ENCODE peak calls at places on chromosome 11, in five cellular contexts. One of them, this sample, is unnamed.

GRCh38 chr11:67406969-67407699 is 3.3 kb downstream of the TBC1D10C start:
- DNase-seq in fibroblast of lung: no peak
- DNase-seq in tibial nerve: no peak
- DNase-seq in GM23338: no peak
- DNase-seq in foreskin fibroblast: no peak
- DNase-seq in this sample: no peak

GRCh38 chr11:18223937-18224387 is 12.6 kb downstream of the SAA4 start:
- DNase-seq in GM23338: no peak
- DNase-seq in tibial nerve: no peak
- DNase-seq in foreskin fibroblast: no peak
- DNase-seq in fibroblast of lung: no peak
- DNase-seq in this sample: no peak

GRCh38 chr11:28879869-28880268 is 771.7 kb downstream of the METTL15 start:
- DNase-seq in GM23338: no peak
- DNase-seq in tibial nerve: no peak
- DNase-seq in fibroblast of lung: no peak
- DNase-seq in foreskin fibroblast: no peak
- DNase-seq in this sample: no peak

GRCh38 chr11:111982019-111982464 is 43.2 kb upstream of the DLAT start:
- DNase-seq in fibroblast of lung: peak
- DNase-seq in GM23338: peak
- DNase-seq in foreskin fibroblast: no peak
- DNase-seq in tibial nerve: peak
- DNase-seq in this sample: peak

GRCh38 chr11:78127408-78127807 is 12.0 kb downstream of the ALG8 start:
- DNase-seq in fibroblast of lung: no peak
- DNase-seq in foreskin fibroblast: no peak
- DNase-seq in GM23338: no peak
- DNase-seq in tibial nerve: no peak
- DNase-seq in this sample: no peak

GRCh38 chr11:80365980-80366379 is 925.1 kb upstream of the TENM4 start:
- DNase-seq in fibroblast of lung: no peak
- DNase-seq in foreskin fibroblast: no peak
- DNase-seq in GM23338: no peak
- DNase-seq in tibial nerve: no peak
- DNase-seq in this sample: no peak

GRCh38 chr11:69560141-69560790 is 78.8 kb downstream of the LINC01488 start:
- DNase-seq in fibroblast of lung: peak
- DNase-seq in foreskin fibroblast: no peak
- DNase-seq in tibial nerve: no peak
- DNase-seq in GM23338: no peak
- DNase-seq in this sample: no peak

GRCh38 chr11:132099692-132100091 is 729.3 kb downstream of the NTM start:
- DNase-seq in tibial nerve: no peak
- DNase-seq in foreskin fibroblast: no peak
- DNase-seq in GM23338: peak
- DNase-seq in fibroblast of lung: no peak
- DNase-seq in this sample: no peak

GRCh38 chr11:19577391-19577831 is 135.2 kb upstream of the NAV2 start:
- DNase-seq in foreskin fibroblast: no peak
- DNase-seq in tibial nerve: no peak
- DNase-seq in GM23338: no peak
- DNase-seq in fibroblast of lung: peak
- DNase-seq in this sample: peak

GRCh38 chr11:7444582-7444981 is 40.7 kb upstream of the OLFML1 start:
- DNase-seq in tibial nerve: no peak
- DNase-seq in GM23338: no peak
- DNase-seq in foreskin fibroblast: no peak
- DNase-seq in fibroblast of lung: no peak
- DNase-seq in this sample: no peak

GRCh38 chr11:25859776-25860175 is 472.2 kb upstream of the ANO3 start:
- DNase-seq in foreskin fibroblast: no peak
- DNase-seq in GM23338: no peak
- DNase-seq in tibial nerve: no peak
- DNase-seq in fibroblast of lung: no peak
- DNase-seq in this sample: no peak

GRCh38 chr11:9264381-9265210 is 554 bp downstream of the DENND5A start:
- DNase-seq in GM23338: peak
- DNase-seq in fibroblast of lung: peak
- DNase-seq in tibial nerve: peak
- DNase-seq in foreskin fibroblast: peak
- DNase-seq in this sample: peak

GRCh38 chr11:39239553-39239952 is 2219.9 kb downstream of the LRRC4C start:
- DNase-seq in tibial nerve: no peak
- DNase-seq in foreskin fibroblast: no peak
- DNase-seq in GM23338: no peak
- DNase-seq in fibroblast of lung: no peak
- DNase-seq in this sample: no peak

GRCh38 chr11:75199412-75199955 is 41.1 kb upstream of the TPBGL start:
- DNase-seq in tibial nerve: no peak
- DNase-seq in GM23338: no peak
- DNase-seq in fibroblast of lung: no peak
- DNase-seq in foreskin fibroblast: no peak
- DNase-seq in this sample: no peak

GRCh38 chr11:18394928-18395734 is 768 bp downstream of the LDHA start:
- DNase-seq in tibial nerve: no peak
- DNase-seq in GM23338: peak
- DNase-seq in fibroblast of lung: peak
- DNase-seq in foreskin fibroblast: no peak
- DNase-seq in this sample: peak

GRCh38 chr11:133864756-133865155 is 19.4 kb upstream of the SPATA19 start:
- DNase-seq in foreskin fibroblast: no peak
- DNase-seq in GM23338: no peak
- DNase-seq in fibroblast of lung: no peak
- DNase-seq in tibial nerve: no peak
- DNase-seq in this sample: no peak

GRCh38 chr11:67630943-67631331 is 1.2 kb upstream of the NUDT8 start:
- DNase-seq in fibroblast of lung: no peak
- DNase-seq in foreskin fibroblast: no peak
- DNase-seq in tibial nerve: no peak
- DNase-seq in GM23338: no peak
- DNase-seq in this sample: no peak

GRCh38 chr11:110409174-110409573 is 20.6 kb upstream of the FDX1 start:
- DNase-seq in GM23338: no peak
- DNase-seq in foreskin fibroblast: peak
- DNase-seq in tibial nerve: no peak
- DNase-seq in fibroblast of lung: no peak
- DNase-seq in this sample: peak

GRCh38 chr11:13114566-13115465 is 105.7 kb downstream of the RASSF10 start:
- DNase-seq in fibroblast of lung: no peak
- DNase-seq in tibial nerve: no peak
- DNase-seq in GM23338: peak
- DNase-seq in foreskin fibroblast: no peak
- DNase-seq in this sample: no peak

GRCh38 chr11:123454060-123454651 is 24.1 kb downstream of the GRAMD1B start:
- DNase-seq in foreskin fibroblast: no peak
- DNase-seq in fibroblast of lung: peak
- DNase-seq in GM23338: no peak
- DNase-seq in tibial nerve: no peak
- DNase-seq in this sample: peak

GRCh38 chr11:33907419-33907818 is 15.5 kb upstream of the LMO2 start:
- DNase-seq in foreskin fibroblast: no peak
- DNase-seq in tibial nerve: no peak
- DNase-seq in fibroblast of lung: no peak
- DNase-seq in GM23338: no peak
- DNase-seq in this sample: no peak

GRCh38 chr11:44729065-44729464 is 2.3 kb downstream of the TSPAN18 start:
- DNase-seq in foreskin fibroblast: no peak
- DNase-seq in fibroblast of lung: no peak
- DNase-seq in tibial nerve: no peak
- DNase-seq in GM23338: peak
- DNase-seq in this sample: no peak

GRCh38 chr11:58591659-58592058 is 12.8 kb downstream of the ZFP91 start:
- DNase-seq in foreskin fibroblast: no peak
- DNase-seq in fibroblast of lung: no peak
- DNase-seq in GM23338: no peak
- DNase-seq in tibial nerve: no peak
- DNase-seq in this sample: no peak

GRCh38 chr11:63537293-63538101 is 889 bp downstream of the PLAAT4 start:
- DNase-seq in GM23338: no peak
- DNase-seq in tibial nerve: peak
- DNase-seq in foreskin fibroblast: peak
- DNase-seq in fibroblast of lung: peak
- DNase-seq in this sample: peak

DNA sequence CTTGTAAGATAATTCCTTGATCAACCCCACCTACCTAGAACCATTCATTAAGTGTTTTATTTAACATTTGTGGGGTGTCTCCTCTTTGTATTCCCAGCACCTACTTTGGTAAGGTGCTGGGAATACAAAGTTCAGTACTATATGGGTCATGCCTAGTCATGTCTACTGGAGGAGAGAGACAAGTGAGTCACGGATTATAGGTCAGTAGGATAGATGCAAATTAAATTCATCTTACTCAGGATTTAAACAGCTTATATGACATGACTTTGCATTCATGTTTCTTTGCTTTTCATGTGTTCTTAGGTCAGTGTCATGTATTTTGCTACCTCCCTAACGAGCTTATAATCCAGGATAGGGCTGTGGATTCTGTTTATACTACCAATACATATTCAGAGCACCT is 3.4 kb upstream of the FADS1 start:
- DNase-seq in fibroblast of lung: peak
- DNase-seq in foreskin fibroblast: peak
- DNase-seq in GM23338: no peak
- DNase-seq in tibial nerve: no peak
- DNase-seq in this sample: peak
- H3K4me3 ChIP-seq in fibroblast of lung: no peak
- H3K4me3 ChIP-seq in foreskin fibroblast: no peak
- H3K4me3 ChIP-seq in GM23338: no peak
- H3K4me3 ChIP-seq in tibial nerve: no peak
- H3K4me3 ChIP-seq in this sample: no peak

GRCh38 chr11:119683783-119684182 is 45.2 kb downstream of the NECTIN1 start:
- DNase-seq in tibial nerve: no peak
- DNase-seq in fibroblast of lung: no peak
- DNase-seq in foreskin fibroblast: no peak
- DNase-seq in GM23338: no peak
- DNase-seq in this sample: no peak

GRCh38 chr11:119680899-119681370 is 48.1 kb downstream of the NECTIN1 start:
- DNase-seq in fibroblast of lung: no peak
- DNase-seq in tibial nerve: no peak
- DNase-seq in GM23338: no peak
- DNase-seq in foreskin fibroblast: peak
- DNase-seq in this sample: no peak

GRCh38 chr11:119678351-119678750 is 50.6 kb downstream of the NECTIN1 start:
- DNase-seq in foreskin fibroblast: no peak
- DNase-seq in fibroblast of lung: no peak
- DNase-seq in GM23338: no peak
- DNase-seq in tibial nerve: no peak
- DNase-seq in this sample: no peak

GRCh38 chr11:119684361-119685072 is 44.5 kb downstream of the NECTIN1 start:
- DNase-seq in tibial nerve: no peak
- DNase-seq in fibroblast of lung: peak
- DNase-seq in GM23338: no peak
- DNase-seq in foreskin fibroblast: peak
- DNase-seq in this sample: peak

DNA sequence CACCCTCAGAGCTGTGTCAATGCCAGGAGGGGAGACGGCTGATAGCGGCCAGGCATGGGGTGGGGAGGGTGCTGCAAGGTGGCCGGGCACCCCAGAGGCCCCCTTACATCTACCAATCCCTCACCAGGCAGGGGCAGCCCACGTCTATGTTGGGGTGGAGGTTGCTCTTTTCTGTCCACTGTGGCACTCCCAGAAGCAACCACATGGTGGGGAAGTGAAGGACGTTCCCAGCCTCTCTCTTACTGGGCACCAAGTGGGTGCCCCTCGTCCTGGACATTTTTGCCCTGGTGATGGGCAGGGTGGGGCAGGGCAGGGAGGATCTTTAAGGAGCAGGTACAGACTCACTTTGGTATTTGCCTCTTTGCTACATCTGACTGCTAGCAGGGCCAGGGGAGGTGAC is 47.5 kb downstream of the NECTIN1 start:
- DNase-seq in GM23338: no peak
- DNase-seq in foreskin fibroblast: no peak
- DNase-seq in tibial nerve: no peak
- DNase-seq in fibroblast of lung: no peak
- DNase-seq in this sample: no peak
- TF ChIP-seq CTCF in GM23338: peak
- TF ChIP-seq CTCF in foreskin fibroblast: no peak
- TF ChIP-seq CTCF in tibial nerve: no peak
- TF ChIP-seq CTCF in fibroblast of lung: no peak
- TF ChIP-seq CTCF in this sample: peak

DNA sequence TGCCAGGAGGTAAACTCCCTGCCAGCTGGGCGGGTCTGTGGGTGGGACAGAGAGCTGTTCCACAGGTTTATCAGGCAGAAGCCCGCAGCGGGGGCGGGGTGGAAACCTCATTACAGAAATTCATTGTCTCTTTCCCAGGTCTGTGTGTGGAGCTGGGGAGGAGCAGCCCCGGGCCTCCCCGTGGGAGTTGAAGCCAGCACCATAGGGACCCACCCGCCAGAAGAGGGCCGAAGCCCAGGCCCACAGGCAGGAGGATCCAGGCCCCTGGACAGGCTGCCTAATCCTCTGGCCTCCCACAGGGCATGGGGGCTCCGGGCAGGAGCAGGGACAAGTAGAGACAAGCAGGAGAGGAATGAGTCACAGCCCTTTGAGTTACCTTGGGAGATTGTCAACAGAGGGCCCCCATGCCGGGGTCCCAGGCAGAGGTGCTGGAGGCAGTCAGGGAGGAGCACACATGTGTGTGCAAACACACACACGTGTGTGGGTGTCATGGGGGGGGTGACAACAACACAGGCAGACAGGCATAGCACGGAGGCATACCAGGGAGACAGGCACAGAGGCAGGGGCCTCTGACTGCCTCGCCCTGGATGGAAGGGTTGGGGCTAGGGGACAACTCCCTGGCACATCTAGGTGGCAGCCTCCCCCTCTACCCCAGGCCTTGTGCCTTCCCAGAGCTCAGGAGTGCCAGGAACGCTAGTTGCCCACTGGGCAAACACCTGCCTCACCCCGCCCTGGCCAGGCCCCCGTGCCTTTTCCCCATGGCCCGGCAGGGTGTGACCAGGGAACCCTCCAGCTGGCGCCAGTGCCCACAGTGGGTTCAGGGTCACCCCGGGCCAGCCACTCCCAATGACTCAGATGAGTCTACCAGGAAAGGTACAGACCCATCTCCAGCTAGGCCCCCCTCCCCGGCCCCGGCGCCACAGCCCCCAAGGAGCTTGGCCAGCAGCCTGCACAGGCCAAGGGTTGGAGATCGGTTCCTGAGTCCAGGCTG is 1.3 kb downstream of the CDC42BPG start:
- DNase-seq in foreskin fibroblast: no peak
- DNase-seq in tibial nerve: no peak
- DNase-seq in fibroblast of lung: no peak
- DNase-seq in GM23338: no peak
- DNase-seq in this sample: no peak
- H3K4me3 ChIP-seq in foreskin fibroblast: no peak
- H3K4me3 ChIP-seq in tibial nerve: peak
- H3K4me3 ChIP-seq in fibroblast of lung: no peak
- H3K4me3 ChIP-seq in GM23338: peak
- H3K4me3 ChIP-seq in this sample: no peak

DNA sequence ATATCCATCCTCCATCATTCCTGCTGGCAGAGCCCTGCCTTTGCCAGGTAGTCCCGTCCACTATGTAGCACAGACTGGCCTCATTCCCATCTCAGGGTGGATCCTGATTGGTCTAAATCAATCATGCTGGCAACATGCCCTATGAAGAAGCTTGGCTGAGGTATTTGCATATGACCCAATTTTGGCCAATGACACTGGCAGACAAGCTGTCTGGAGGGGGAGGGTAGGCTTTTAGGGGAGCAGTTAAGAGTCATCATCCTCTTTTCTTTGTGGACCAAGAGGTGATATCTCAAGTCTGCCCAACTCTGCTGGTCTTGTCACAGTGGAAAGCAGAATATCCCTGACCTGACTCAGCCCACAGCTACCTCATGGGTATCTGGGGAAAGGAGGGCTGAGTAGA is 5.1 kb downstream of the CCDC89 start:
- DNase-seq in fibroblast of lung: no peak
- DNase-seq in foreskin fibroblast: no peak
- DNase-seq in GM23338: peak
- DNase-seq in tibial nerve: no peak
- DNase-seq in this sample: no peak
- TF ChIP-seq CTCF in fibroblast of lung: no peak
- TF ChIP-seq CTCF in foreskin fibroblast: no peak
- TF ChIP-seq CTCF in GM23338: no peak
- TF ChIP-seq CTCF in tibial nerve: no peak
- TF ChIP-seq CTCF in this sample: no peak

This sample was measured in cardiac fibroblast.